ENCODE peak calls at places on chromosomes 13 and 19, in five cellular contexts. One of them, this sample, is unnamed. For H3K9me3, the result is how much of the 10 kb centered on the place peaks cover.

GRCh38 chr19:52188822-52189744 is 769 bp upstream of the PPP2R1A start:
- DNase-seq in A549: no peak
- DNase-seq in SJSA1: no peak
- DNase-seq in PC-9: no peak
- DNase-seq in HCT116: no peak
- DNase-seq in this sample: no peak

GRCh38 chr19:17686027-17686511 is 2.1 kb downstream of the UNC13A start:
- DNase-seq in A549: no peak
- DNase-seq in SJSA1: no peak
- DNase-seq in HCT116: no peak
- DNase-seq in PC-9: no peak
- DNase-seq in this sample: no peak

GRCh38 chr13:109346060-109346459 is 440.3 kb downstream of the IRS2 start:
- DNase-seq in PC-9: no peak
- DNase-seq in A549: no peak
- DNase-seq in SJSA1: peak
- DNase-seq in HCT116: no peak
- DNase-seq in this sample: no peak

GRCh38 chr13:110438211-110438610 is 123.3 kb downstream of the RAB20 start:
- DNase-seq in PC-9: no peak
- DNase-seq in HCT116: no peak
- DNase-seq in A549: no peak
- DNase-seq in SJSA1: peak
- DNase-seq in this sample: no peak

GRCh38 chr19:4911314-4911713 is 2.0 kb downstream of the UHRF1 start:
- DNase-seq in SJSA1: no peak
- DNase-seq in PC-9: no peak
- DNase-seq in HCT116: no peak
- DNase-seq in A549: no peak
- DNase-seq in this sample: no peak

GRCh38 chr19:30029721-30030510 is 87.9 kb downstream of the URI1 start:
- DNase-seq in SJSA1: peak
- DNase-seq in PC-9: peak
- DNase-seq in A549: no peak
- DNase-seq in HCT116: peak
- DNase-seq in this sample: no peak

GRCh38 chr13:67635754-67636153 is 405.6 kb upstream of the PCDH9 start:
- DNase-seq in A549: no peak
- DNase-seq in PC-9: no peak
- DNase-seq in HCT116: no peak
- DNase-seq in SJSA1: no peak
- DNase-seq in this sample: no peak

GRCh38 chr13:79907527-79907926 is 426.6 kb downstream of the NDFIP2 start:
- DNase-seq in HCT116: no peak
- DNase-seq in SJSA1: no peak
- DNase-seq in PC-9: no peak
- DNase-seq in A549: no peak
- DNase-seq in this sample: no peak

GRCh38 chr13:112998506-112999280 is 29.7 kb downstream of the MCF2L start:
- DNase-seq in HCT116: no peak
- DNase-seq in SJSA1: no peak
- DNase-seq in PC-9: no peak
- DNase-seq in A549: no peak
- DNase-seq in this sample: no peak

GRCh38 chr19:42246143-42246868 is 3.9 kb upstream of the GSK3A start:
- DNase-seq in HCT116: no peak
- DNase-seq in PC-9: peak
- DNase-seq in A549: peak
- DNase-seq in SJSA1: peak
- DNase-seq in this sample: no peak

GRCh38 chr13:75181906-75182305 is 300.1 kb downstream of the TBC1D4 start:
- DNase-seq in A549: no peak
- DNase-seq in PC-9: no peak
- DNase-seq in HCT116: no peak
- DNase-seq in SJSA1: no peak
- DNase-seq in this sample: no peak

GRCh38 chr13:55439450-55439849 is 1701.3 kb upstream of the PRR20A start:
- DNase-seq in PC-9: no peak
- DNase-seq in HCT116: no peak
- DNase-seq in A549: no peak
- DNase-seq in SJSA1: no peak
- DNase-seq in this sample: no peak

GRCh38 chr13:111893607-111894443 is 173.1 kb upstream of the SOX1 start:
- DNase-seq in HCT116: no peak
- DNase-seq in A549: no peak
- DNase-seq in SJSA1: peak
- DNase-seq in PC-9: no peak
- DNase-seq in this sample: no peak

GRCh38 chr19:2503521-2504109 is 27.7 kb downstream of the GADD45B start:
- DNase-seq in PC-9: peak
- DNase-seq in A549: no peak
- DNase-seq in HCT116: peak
- DNase-seq in SJSA1: peak
- DNase-seq in this sample: peak

GRCh38 chr13:35485451-35485850 is 9.0 kb upstream of the MAB21L1 start:
- DNase-seq in A549: no peak
- DNase-seq in SJSA1: no peak
- DNase-seq in PC-9: no peak
- DNase-seq in HCT116: no peak
- DNase-seq in this sample: no peak

GRCh38 chr13:108190897-108191296 is 24.4 kb downstream of the LIG4 start:
- DNase-seq in HCT116: no peak
- DNase-seq in PC-9: no peak
- DNase-seq in A549: no peak
- DNase-seq in SJSA1: peak
- DNase-seq in this sample: no peak

GRCh38 chr19:39996218-39996810 is 546 bp upstream of the ZNF546 start:
- DNase-seq in PC-9: no peak
- DNase-seq in SJSA1: peak
- DNase-seq in HCT116: peak
- DNase-seq in A549: peak
- DNase-seq in this sample: peak

GRCh38 chr13:97719759-97720158 is 233.7 kb upstream of the IPO5 start:
- DNase-seq in SJSA1: no peak
- DNase-seq in PC-9: no peak
- DNase-seq in HCT116: no peak
- DNase-seq in A549: no peak
- DNase-seq in this sample: no peak

GRCh38 chr13:79986890-79987289 is 354.0 kb downstream of the SPRY2 start:
- DNase-seq in A549: no peak
- DNase-seq in HCT116: no peak
- DNase-seq in SJSA1: peak
- DNase-seq in PC-9: no peak
- DNase-seq in this sample: no peak

GRCh38 chr19:39428309-39429112 is 7.2 kb downstream of the RPS16 start:
- DNase-seq in PC-9: no peak
- DNase-seq in HCT116: no peak
- DNase-seq in A549: peak
- DNase-seq in SJSA1: peak
- DNase-seq in this sample: no peak

GRCh38 chr19:43606569-43607229 is 5.2 kb upstream of the SRRM5 start:
- DNase-seq in PC-9: no peak
- DNase-seq in HCT116: no peak
- DNase-seq in A549: no peak
- DNase-seq in SJSA1: no peak
- DNase-seq in this sample: no peak

GRCh38 chr19:10784257-10784656 is 51.8 kb downstream of the TMED1 start:
- DNase-seq in SJSA1: no peak
- DNase-seq in PC-9: no peak
- DNase-seq in A549: no peak
- DNase-seq in HCT116: no peak
- DNase-seq in this sample: no peak

GRCh38 chr19:34994643-34995471 is 5.3 kb upstream of the GRAMD1A start:
- DNase-seq in SJSA1: no peak
- DNase-seq in PC-9: peak
- DNase-seq in A549: peak
- DNase-seq in HCT116: no peak
- DNase-seq in this sample: no peak

GRCh38 chr19:55115446-55116065 is 1.9 kb downstream of the PPP1R12C start:
- DNase-seq in A549: no peak
- DNase-seq in PC-9: no peak
- DNase-seq in SJSA1: no peak
- DNase-seq in HCT116: no peak
- DNase-seq in this sample: no peak

GRCh38 chr13:50244913-50245574 is 229.8 kb downstream of the KCNRG start:
- DNase-seq in SJSA1: peak
- DNase-seq in PC-9: peak
- DNase-seq in HCT116: peak
- DNase-seq in A549: peak
- DNase-seq in this sample: no peak

GRCh38 chr19:8244442-8244841 is 35.3 kb downstream of the CERS4 start:
- DNase-seq in HCT116: no peak
- DNase-seq in A549: no peak
- DNase-seq in SJSA1: no peak
- DNase-seq in PC-9: no peak
- DNase-seq in this sample: no peak

GRCh38 chr19:54201980-54202379 is 1.3 kb downstream of the RPS9 start:
- DNase-seq in A549: no peak
- DNase-seq in PC-9: no peak
- DNase-seq in HCT116: no peak
- DNase-seq in SJSA1: no peak
- DNase-seq in this sample: no peak

GRCh38 chr13:113836917-113837553 is 26.8 kb downstream of the GAS6 start:
- DNase-seq in A549: peak
- DNase-seq in PC-9: peak
- DNase-seq in SJSA1: peak
- DNase-seq in HCT116: peak
- DNase-seq in this sample: no peak

GRCh38 chr13:95002968-95003813 is 290.8 kb upstream of the SOX21 start:
- DNase-seq in PC-9: no peak
- DNase-seq in SJSA1: no peak
- DNase-seq in HCT116: no peak
- DNase-seq in A549: no peak
- DNase-seq in this sample: no peak

GRCh38 chr19:45637890-45638667 is 1.1 kb downstream of the EML2 start:
- DNase-seq in PC-9: peak
- DNase-seq in A549: no peak
- DNase-seq in SJSA1: peak
- DNase-seq in HCT116: no peak
- DNase-seq in this sample: no peak

DNA sequence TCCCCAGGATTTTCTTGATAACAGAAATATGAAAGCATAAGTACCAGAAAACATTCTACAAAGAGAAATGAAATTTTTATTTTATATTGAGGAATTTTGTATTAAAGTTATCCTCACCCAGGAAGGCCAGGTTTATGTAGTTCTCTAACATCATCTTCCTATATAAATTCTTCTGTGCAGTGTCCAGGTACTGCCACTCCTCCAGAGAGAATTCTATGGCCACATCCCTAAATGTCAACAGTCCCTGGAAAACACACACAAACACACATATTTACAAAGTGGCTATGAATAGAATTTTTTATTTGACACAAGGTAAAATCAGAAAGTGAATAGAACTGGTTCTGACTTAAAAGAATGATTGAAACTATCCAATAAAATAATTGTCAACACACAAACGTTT is 110.5 kb upstream of the ZNF91 start:
- DNase-seq in PC-9: no peak
- DNase-seq in SJSA1: no peak
- DNase-seq in A549: no peak
- DNase-seq in HCT116: no peak
- DNase-seq in this sample: no peak
- H3K9me3 ChIP-seq in PC-9: under half
- H3K9me3 ChIP-seq in SJSA1: under half
- H3K9me3 ChIP-seq in A549: under half
- H3K9me3 ChIP-seq in HCT116: under half
- H3K9me3 ChIP-seq in this sample: under half

GRCh38 chr19:57748029-57748428 is 1.4 kb downstream of the ZNF776 start:
- DNase-seq in A549: no peak
- DNase-seq in HCT116: no peak
- DNase-seq in PC-9: no peak
- DNase-seq in SJSA1: no peak
- DNase-seq in this sample: no peak
- H3K9me3 ChIP-seq in A549: half or more
- H3K9me3 ChIP-seq in HCT116: under half
- H3K9me3 ChIP-seq in PC-9: half or more
- H3K9me3 ChIP-seq in SJSA1: under half
- H3K9me3 ChIP-seq in this sample: under half

DNA sequence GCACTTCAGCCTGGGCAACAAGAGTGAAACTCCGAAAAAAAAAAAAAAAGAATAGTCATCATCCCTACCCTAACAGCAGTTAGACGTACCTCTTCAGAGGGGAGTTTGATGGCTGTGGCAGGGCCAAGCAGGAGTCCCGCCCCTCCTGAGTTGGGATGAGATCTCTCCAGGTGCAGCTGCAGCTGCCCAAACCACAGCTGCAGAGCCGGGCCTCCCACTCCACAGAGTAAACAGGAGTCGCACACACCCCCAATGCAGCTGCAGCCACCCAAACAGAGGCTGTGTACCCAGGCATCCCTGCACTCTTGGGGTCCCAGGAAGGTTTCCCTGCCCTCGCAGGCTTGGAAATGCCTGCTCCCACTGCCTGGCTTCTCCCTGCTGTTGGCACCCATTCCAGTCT is 17.4 kb upstream of the MLLT1 start:
- DNase-seq in PC-9: no peak
- DNase-seq in SJSA1: no peak
- DNase-seq in A549: no peak
- DNase-seq in HCT116: no peak
- DNase-seq in this sample: no peak
- H3K9me3 ChIP-seq in PC-9: under half
- H3K9me3 ChIP-seq in SJSA1: under half
- H3K9me3 ChIP-seq in A549: under half
- H3K9me3 ChIP-seq in HCT116: under half
- H3K9me3 ChIP-seq in this sample: under half

GRCh38 chr19:37492213-37492612 is 14.5 kb upstream of the ZNF793 start:
- DNase-seq in A549: no peak
- DNase-seq in SJSA1: no peak
- DNase-seq in HCT116: no peak
- DNase-seq in PC-9: no peak
- DNase-seq in this sample: no peak
- H3K9me3 ChIP-seq in A549: half or more
- H3K9me3 ChIP-seq in SJSA1: under half
- H3K9me3 ChIP-seq in HCT116: under half
- H3K9me3 ChIP-seq in PC-9: under half
- H3K9me3 ChIP-seq in this sample: under half

DNA sequence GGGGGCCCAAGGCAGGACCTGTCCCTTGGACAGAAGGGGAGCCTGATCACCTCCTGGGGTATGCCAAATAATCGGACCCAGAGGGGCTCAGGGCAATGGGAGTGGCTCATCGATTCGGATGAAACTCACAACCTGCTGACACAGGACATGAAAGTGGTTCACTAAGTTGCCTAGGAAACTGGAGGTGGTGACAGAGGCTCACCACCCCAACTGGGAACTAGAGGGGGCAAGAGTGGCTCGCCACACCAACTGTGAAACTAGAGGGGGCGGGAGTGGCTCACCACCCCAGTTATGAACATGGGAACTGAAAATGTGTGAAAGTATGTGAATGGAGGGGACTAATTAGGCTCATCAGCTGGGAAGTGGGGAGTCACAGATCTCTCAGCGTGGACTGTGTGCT is 46.3 kb upstream of the ZNF737 start:
- DNase-seq in A549: no peak
- DNase-seq in PC-9: no peak
- DNase-seq in SJSA1: no peak
- DNase-seq in HCT116: no peak
- DNase-seq in this sample: no peak
- H3K9me3 ChIP-seq in A549: under half
- H3K9me3 ChIP-seq in PC-9: under half
- H3K9me3 ChIP-seq in SJSA1: under half
- H3K9me3 ChIP-seq in HCT116: under half
- H3K9me3 ChIP-seq in this sample: under half

This sample was measured in T-helper 17 cell.